ENCODE peak calls at places on chromosome 10, in six cellular contexts. One of them, this sample, is unnamed.

GRCh38 chr10:118963963-118964362 is 65.6 kb upstream of the NANOS1 start:
- DNase-seq in fibroblast of pulmonary artery: no peak
- DNase-seq in hippocampal formation: no peak
- DNase-seq in ovary: no peak
- DNase-seq in left ventricle myocardium superior: no peak
- DNase-seq in GM13977: no peak
- DNase-seq in this sample: no peak

GRCh38 chr10:121092341-121093099 is 241.4 kb downstream of the WDR11 start:
- DNase-seq in ovary: no peak
- DNase-seq in hippocampal formation: no peak
- DNase-seq in GM13977: no peak
- DNase-seq in fibroblast of pulmonary artery: no peak
- DNase-seq in left ventricle myocardium superior: no peak
- DNase-seq in this sample: no peak

GRCh38 chr10:60290558-60290957 is 99.1 kb downstream of the ANK3 start:
- DNase-seq in hippocampal formation: no peak
- DNase-seq in ovary: no peak
- DNase-seq in left ventricle myocardium superior: no peak
- DNase-seq in fibroblast of pulmonary artery: no peak
- DNase-seq in GM13977: no peak
- DNase-seq in this sample: no peak

GRCh38 chr10:77297370-77297692 is 340.3 kb downstream of the KCNMA1 start:
- DNase-seq in GM13977: no peak
- DNase-seq in fibroblast of pulmonary artery: peak; percentile 40
- DNase-seq in ovary: no peak
- DNase-seq in left ventricle myocardium superior: no peak
- DNase-seq in hippocampal formation: no peak
- DNase-seq in this sample: peak; percentile 54

GRCh38 chr10:48750991-48751390 is 66.3 kb downstream of the WDFY4 start:
- DNase-seq in hippocampal formation: no peak
- DNase-seq in GM13977: no peak
- DNase-seq in left ventricle myocardium superior: no peak
- DNase-seq in ovary: no peak
- DNase-seq in fibroblast of pulmonary artery: no peak
- DNase-seq in this sample: no peak

GRCh38 chr10:3091346-3091787 is 24.0 kb downstream of the PFKP start:
- DNase-seq in left ventricle myocardium superior: no peak
- DNase-seq in GM13977: no peak
- DNase-seq in ovary: no peak
- DNase-seq in hippocampal formation: no peak
- DNase-seq in fibroblast of pulmonary artery: peak; percentile 92
- DNase-seq in this sample: peak; percentile 94

GRCh38 chr10:118341678-118342637 is at the start of gene FAM204A:
- DNase-seq in hippocampal formation: peak; percentile 76
- DNase-seq in GM13977: peak; percentile 94
- DNase-seq in left ventricle myocardium superior: peak; percentile 96
- DNase-seq in ovary: peak; percentile 94
- DNase-seq in fibroblast of pulmonary artery: peak; percentile 94
- DNase-seq in this sample: peak; percentile 95

GRCh38 chr10:31604141-31604540 is 285.1 kb downstream of the ZEB1 start:
- DNase-seq in left ventricle myocardium superior: peak; percentile 56
- DNase-seq in hippocampal formation: no peak
- DNase-seq in GM13977: no peak
- DNase-seq in fibroblast of pulmonary artery: no peak
- DNase-seq in ovary: no peak
- DNase-seq in this sample: no peak

GRCh38 chr10:14173706-14174594 is 156.8 kb downstream of the FRMD4A start:
- DNase-seq in fibroblast of pulmonary artery: no peak
- DNase-seq in ovary: no peak
- DNase-seq in GM13977: no peak
- DNase-seq in hippocampal formation: peak; percentile 22
- DNase-seq in left ventricle myocardium superior: no peak
- DNase-seq in this sample: peak; percentile 10

GRCh38 chr10:15453921-15454320 is 82.8 kb upstream of the FAM171A1 start:
- DNase-seq in ovary: no peak
- DNase-seq in left ventricle myocardium superior: no peak
- DNase-seq in GM13977: no peak
- DNase-seq in fibroblast of pulmonary artery: no peak
- DNase-seq in hippocampal formation: no peak
- DNase-seq in this sample: no peak

GRCh38 chr10:51288511-51288910 is 214.2 kb downstream of the PRKG1 start:
- DNase-seq in fibroblast of pulmonary artery: no peak
- DNase-seq in hippocampal formation: no peak
- DNase-seq in GM13977: no peak
- DNase-seq in left ventricle myocardium superior: no peak
- DNase-seq in ovary: no peak
- DNase-seq in this sample: no peak

GRCh38 chr10:693506-693905 is 4.0 kb upstream of the DIP2C start:
- DNase-seq in hippocampal formation: no peak
- DNase-seq in fibroblast of pulmonary artery: no peak
- DNase-seq in left ventricle myocardium superior: no peak
- DNase-seq in ovary: no peak
- DNase-seq in GM13977: no peak
- DNase-seq in this sample: no peak

GRCh38 chr10:52933748-52934147 is 161.2 kb upstream of the MBL2 start:
- DNase-seq in fibroblast of pulmonary artery: no peak
- DNase-seq in left ventricle myocardium superior: no peak
- DNase-seq in GM13977: no peak
- DNase-seq in hippocampal formation: no peak
- DNase-seq in ovary: no peak
- DNase-seq in this sample: no peak

GRCh38 chr10:95906675-95907453 is 911 bp upstream of the CC2D2B start:
- DNase-seq in hippocampal formation: peak; percentile 48
- DNase-seq in GM13977: peak; percentile 58
- DNase-seq in fibroblast of pulmonary artery: peak; percentile 74
- DNase-seq in left ventricle myocardium superior: peak; percentile 31
- DNase-seq in ovary: peak; percentile 34
- DNase-seq in this sample: peak; percentile 71

GRCh38 chr10:48651293-48651692 is 33.4 kb upstream of the WDFY4 start:
- DNase-seq in hippocampal formation: no peak
- DNase-seq in GM13977: no peak
- DNase-seq in fibroblast of pulmonary artery: no peak
- DNase-seq in ovary: no peak
- DNase-seq in left ventricle myocardium superior: no peak
- DNase-seq in this sample: no peak

GRCh38 chr10:110613341-110613995 is 30.7 kb upstream of the RBM20 start:
- DNase-seq in hippocampal formation: no peak
- DNase-seq in GM13977: no peak
- DNase-seq in left ventricle myocardium superior: no peak
- DNase-seq in ovary: no peak
- DNase-seq in fibroblast of pulmonary artery: no peak
- DNase-seq in this sample: no peak

GRCh38 chr10:84539244-84539643 is 210.9 kb downstream of the CCSER2 start:
- DNase-seq in fibroblast of pulmonary artery: peak; percentile 25
- DNase-seq in GM13977: no peak
- DNase-seq in left ventricle myocardium superior: no peak
- DNase-seq in ovary: no peak
- DNase-seq in hippocampal formation: no peak
- DNase-seq in this sample: no peak

GRCh38 chr10:12710594-12711343 is 290.7 kb downstream of the CCDC3 start:
- DNase-seq in ovary: peak; percentile 77
- DNase-seq in left ventricle myocardium superior: peak; percentile 78
- DNase-seq in fibroblast of pulmonary artery: peak; percentile 89
- DNase-seq in GM13977: peak; percentile 73
- DNase-seq in hippocampal formation: peak; percentile 62
- DNase-seq in this sample: peak; percentile 80

GRCh38 chr10:76252733-76253132 is 821.3 kb downstream of the LRMDA start:
- DNase-seq in fibroblast of pulmonary artery: peak; percentile 45
- DNase-seq in left ventricle myocardium superior: no peak
- DNase-seq in GM13977: no peak
- DNase-seq in hippocampal formation: no peak
- DNase-seq in ovary: peak; percentile 41
- DNase-seq in this sample: no peak

GRCh38 chr10:93873427-93874115 is 20.2 kb upstream of the SLC35G1 start:
- DNase-seq in hippocampal formation: no peak
- DNase-seq in ovary: no peak
- DNase-seq in left ventricle myocardium superior: no peak
- DNase-seq in GM13977: no peak
- DNase-seq in fibroblast of pulmonary artery: peak; percentile 59
- DNase-seq in this sample: peak; percentile 16

GRCh38 chr10:98258683-98259454 is 9.1 kb downstream of the LOXL4 start:
- DNase-seq in hippocampal formation: no peak
- DNase-seq in left ventricle myocardium superior: no peak
- DNase-seq in ovary: no peak
- DNase-seq in GM13977: peak; percentile 4
- DNase-seq in fibroblast of pulmonary artery: no peak
- DNase-seq in this sample: no peak

GRCh38 chr10:22252801-22253577 is 35.2 kb upstream of the EBLN1 start:
- DNase-seq in hippocampal formation: no peak
- DNase-seq in ovary: peak; percentile 67
- DNase-seq in left ventricle myocardium superior: peak; percentile 64
- DNase-seq in fibroblast of pulmonary artery: peak; percentile 10
- DNase-seq in GM13977: peak; percentile 63
- DNase-seq in this sample: peak; percentile 36

GRCh38 chr10:339038-339391 is 203.8 kb downstream of the ZMYND11 start:
- DNase-seq in fibroblast of pulmonary artery: no peak
- DNase-seq in left ventricle myocardium superior: no peak
- DNase-seq in GM13977: no peak
- DNase-seq in hippocampal formation: no peak
- DNase-seq in ovary: no peak
- DNase-seq in this sample: no peak

GRCh38 chr10:123297175-123297574 is 143.0 kb downstream of the BUB3 start:
- DNase-seq in left ventricle myocardium superior: no peak
- DNase-seq in GM13977: no peak
- DNase-seq in fibroblast of pulmonary artery: no peak
- DNase-seq in ovary: no peak
- DNase-seq in hippocampal formation: no peak
- DNase-seq in this sample: no peak

GRCh38 chr10:34031410-34031809 is 696.9 kb upstream of the NRP1 start:
- DNase-seq in fibroblast of pulmonary artery: peak; percentile 88
- DNase-seq in ovary: no peak
- DNase-seq in GM13977: no peak
- DNase-seq in hippocampal formation: no peak
- DNase-seq in left ventricle myocardium superior: peak; percentile 58
- DNase-seq in this sample: peak; percentile 9

GRCh38 chr10:89207801-89208551 is 859 bp upstream of the CH25H start:
- DNase-seq in ovary: peak; percentile 56
- DNase-seq in GM13977: peak; percentile 24
- DNase-seq in left ventricle myocardium superior: peak; percentile 72
- DNase-seq in hippocampal formation: no peak
- DNase-seq in fibroblast of pulmonary artery: no peak
- DNase-seq in this sample: peak; percentile 42

GRCh38 chr10:8073696-8074416 is 19.4 kb downstream of the GATA3 start:
- DNase-seq in ovary: no peak
- DNase-seq in GM13977: no peak
- DNase-seq in hippocampal formation: no peak
- DNase-seq in fibroblast of pulmonary artery: no peak
- DNase-seq in left ventricle myocardium superior: no peak
- DNase-seq in this sample: no peak

GRCh38 chr10:5589071-5589962 is 64.6 kb downstream of the CALML3 start:
- DNase-seq in fibroblast of pulmonary artery: no peak
- DNase-seq in hippocampal formation: no peak
- DNase-seq in left ventricle myocardium superior: no peak
- DNase-seq in GM13977: no peak
- DNase-seq in ovary: no peak
- DNase-seq in this sample: no peak

GRCh38 chr10:70515035-70515702 is 36.6 kb downstream of the PALD1 start:
- DNase-seq in GM13977: no peak
- DNase-seq in ovary: no peak
- DNase-seq in left ventricle myocardium superior: no peak
- DNase-seq in fibroblast of pulmonary artery: no peak
- DNase-seq in hippocampal formation: no peak
- DNase-seq in this sample: no peak

GRCh38 chr10:69327463-69328345 is 49.4 kb downstream of the HK1 start:
- DNase-seq in ovary: peak; percentile 47
- DNase-seq in GM13977: peak; percentile 51
- DNase-seq in fibroblast of pulmonary artery: peak; percentile 78
- DNase-seq in hippocampal formation: peak; percentile 62
- DNase-seq in left ventricle myocardium superior: peak; percentile 80
- DNase-seq in this sample: peak; percentile 89

GRCh38 chr10:71806706-71807556 is 33.6 kb upstream of the VSIR start:
- DNase-seq in hippocampal formation: no peak
- DNase-seq in fibroblast of pulmonary artery: no peak
- DNase-seq in ovary: no peak
- DNase-seq in left ventricle myocardium superior: no peak
- DNase-seq in GM13977: no peak
- DNase-seq in this sample: no peak